ENCODE peak calls at places on chromosomes 12 and 14, in ten cellular contexts. One of them, this sample, is unnamed.

GRCh38 chr12:57844725-57845477 is 1.6 kb downstream of the CTDSP2 start:
- DNase-seq in cardiac fibroblast: peak; percentile 95
- DNase-seq in left ventricle myocardium inferior: peak; percentile 70
- DNase-seq in neural crest cell: no peak
- DNase-seq in cardiac muscle cell: peak; percentile 92
- DNase-seq in lung: peak; percentile 74
- DNase-seq in PC-9: peak; percentile 28
- DNase-seq in BE2C: peak; percentile 64
- DNase-seq in hepatocyte: peak; percentile 71
- DNase-seq in mucosa of descending colon: peak; percentile 78
- DNase-seq in this sample: peak; percentile 50

GRCh38 chr12:3441435-3441834 is 49.6 kb upstream of the PRMT8 start:
- DNase-seq in cardiac fibroblast: no peak
- DNase-seq in left ventricle myocardium inferior: no peak
- DNase-seq in neural crest cell: no peak
- DNase-seq in cardiac muscle cell: no peak
- DNase-seq in lung: no peak
- DNase-seq in PC-9: no peak
- DNase-seq in BE2C: no peak
- DNase-seq in hepatocyte: no peak
- DNase-seq in mucosa of descending colon: no peak
- DNase-seq in this sample: no peak

GRCh38 chr14:64786296-64787149 is 82.3 kb downstream of the PLEKHG3 start:
- DNase-seq in cardiac fibroblast: peak; percentile 67
- DNase-seq in left ventricle myocardium inferior: no peak
- DNase-seq in neural crest cell: no peak
- DNase-seq in cardiac muscle cell: peak; percentile 61
- DNase-seq in lung: no peak
- DNase-seq in PC-9: no peak
- DNase-seq in BE2C: no peak
- DNase-seq in hepatocyte: no peak
- DNase-seq in mucosa of descending colon: no peak
- DNase-seq in this sample: no peak

GRCh38 chr12:88957358-88957757 is 377.1 kb upstream of the KITLG start:
- DNase-seq in cardiac fibroblast: no peak
- DNase-seq in left ventricle myocardium inferior: no peak
- DNase-seq in neural crest cell: no peak
- DNase-seq in cardiac muscle cell: no peak
- DNase-seq in lung: no peak
- DNase-seq in PC-9: no peak
- DNase-seq in BE2C: peak; percentile 22
- DNase-seq in hepatocyte: no peak
- DNase-seq in mucosa of descending colon: no peak
- DNase-seq in this sample: no peak

GRCh38 chr14:68285421-68286179 is 466.0 kb downstream of the RAD51B start:
- DNase-seq in cardiac fibroblast: no peak
- DNase-seq in left ventricle myocardium inferior: no peak
- DNase-seq in neural crest cell: no peak
- DNase-seq in cardiac muscle cell: peak; percentile 58
- DNase-seq in lung: no peak
- DNase-seq in PC-9: no peak
- DNase-seq in BE2C: no peak
- DNase-seq in hepatocyte: no peak
- DNase-seq in mucosa of descending colon: no peak
- DNase-seq in this sample: no peak

GRCh38 chr14:96304956-96305355 is 48.9 kb downstream of the BDKRB1 start:
- DNase-seq in cardiac fibroblast: no peak
- DNase-seq in left ventricle myocardium inferior: no peak
- DNase-seq in neural crest cell: peak; percentile 11
- DNase-seq in cardiac muscle cell: no peak
- DNase-seq in lung: no peak
- DNase-seq in PC-9: no peak
- DNase-seq in BE2C: peak; percentile 38
- DNase-seq in hepatocyte: no peak
- DNase-seq in mucosa of descending colon: no peak
- DNase-seq in this sample: peak; percentile 6

GRCh38 chr14:86683525-86683924 is 1153.6 kb downstream of the FLRT2 start:
- DNase-seq in cardiac fibroblast: no peak
- DNase-seq in left ventricle myocardium inferior: no peak
- DNase-seq in neural crest cell: no peak
- DNase-seq in cardiac muscle cell: no peak
- DNase-seq in lung: no peak
- DNase-seq in PC-9: no peak
- DNase-seq in BE2C: no peak
- DNase-seq in hepatocyte: no peak
- DNase-seq in mucosa of descending colon: no peak
- DNase-seq in this sample: no peak

GRCh38 chr14:75738192-75738591 is 77.1 kb downstream of the TTLL5 start:
- DNase-seq in cardiac fibroblast: peak; percentile 42
- DNase-seq in left ventricle myocardium inferior: no peak
- DNase-seq in neural crest cell: no peak
- DNase-seq in cardiac muscle cell: peak; percentile 60
- DNase-seq in lung: no peak
- DNase-seq in PC-9: no peak
- DNase-seq in BE2C: no peak
- DNase-seq in hepatocyte: no peak
- DNase-seq in mucosa of descending colon: no peak
- DNase-seq in this sample: no peak

GRCh38 chr14:95862243-95862642 is 14.4 kb upstream of the TUNAR start:
- DNase-seq in cardiac fibroblast: no peak
- DNase-seq in left ventricle myocardium inferior: no peak
- DNase-seq in neural crest cell: no peak
- DNase-seq in cardiac muscle cell: no peak
- DNase-seq in lung: no peak
- DNase-seq in PC-9: no peak
- DNase-seq in BE2C: no peak
- DNase-seq in hepatocyte: peak; percentile 47
- DNase-seq in mucosa of descending colon: no peak
- DNase-seq in this sample: no peak

GRCh38 chr14:29419736-29420135 is 507.9 kb downstream of the PRKD1 start:
- DNase-seq in cardiac fibroblast: no peak
- DNase-seq in left ventricle myocardium inferior: no peak
- DNase-seq in neural crest cell: no peak
- DNase-seq in cardiac muscle cell: no peak
- DNase-seq in lung: no peak
- DNase-seq in PC-9: no peak
- DNase-seq in BE2C: no peak
- DNase-seq in hepatocyte: no peak
- DNase-seq in mucosa of descending colon: no peak
- DNase-seq in this sample: no peak

GRCh38 chr14:29426083-29426482 is 501.6 kb downstream of the PRKD1 start:
- DNase-seq in cardiac fibroblast: no peak
- DNase-seq in left ventricle myocardium inferior: no peak
- DNase-seq in neural crest cell: no peak
- DNase-seq in cardiac muscle cell: no peak
- DNase-seq in lung: no peak
- DNase-seq in PC-9: no peak
- DNase-seq in BE2C: no peak
- DNase-seq in hepatocyte: no peak
- DNase-seq in mucosa of descending colon: no peak
- DNase-seq in this sample: no peak

DNA sequence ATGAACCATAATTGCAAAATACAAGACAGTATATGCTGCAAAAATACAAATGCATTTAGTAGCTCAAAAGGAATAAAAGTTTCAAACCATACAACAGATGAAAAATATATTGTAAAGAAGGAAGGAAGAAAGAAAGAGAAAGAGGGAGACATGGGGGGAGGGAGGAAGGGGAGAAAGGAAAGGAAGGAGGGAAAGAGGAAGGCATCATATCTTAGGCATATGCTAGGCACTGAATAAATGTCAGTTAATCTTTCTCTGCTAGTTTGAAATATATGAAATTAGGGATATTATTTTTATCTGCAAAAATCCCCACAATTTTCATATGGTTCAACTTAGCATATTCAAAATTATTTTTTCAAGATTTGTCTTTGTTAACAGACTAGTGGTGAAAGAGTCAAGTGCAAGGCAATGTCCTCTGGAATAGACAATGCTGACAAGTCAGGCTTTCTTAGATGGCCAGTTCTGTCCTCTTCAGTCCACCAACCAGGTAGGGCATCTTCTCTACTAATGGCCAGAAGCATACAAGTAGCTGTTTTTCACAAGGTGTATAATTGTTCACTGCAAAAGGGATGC is 506.4 kb downstream of the PRKD1 start:
- DNase-seq in cardiac fibroblast: no peak
- DNase-seq in left ventricle myocardium inferior: no peak
- DNase-seq in neural crest cell: no peak
- DNase-seq in cardiac muscle cell: no peak
- DNase-seq in lung: no peak
- DNase-seq in PC-9: no peak
- DNase-seq in BE2C: no peak
- DNase-seq in hepatocyte: no peak
- DNase-seq in mucosa of descending colon: no peak
- DNase-seq in this sample: no peak
- TF ChIP-seq CTCF in cardiac fibroblast: no peak
- TF ChIP-seq CTCF in left ventricle myocardium inferior: no peak
- TF ChIP-seq CTCF in neural crest cell: peak; percentile 32
- TF ChIP-seq CTCF in cardiac muscle cell: no peak
- TF ChIP-seq CTCF in lung: no peak
- TF ChIP-seq CTCF in PC-9: no peak
- TF ChIP-seq CTCF in BE2C: no peak
- TF ChIP-seq CTCF in hepatocyte: no peak
- TF ChIP-seq CTCF in mucosa of descending colon: no peak
- TF ChIP-seq CTCF in this sample: no peak

DNA sequence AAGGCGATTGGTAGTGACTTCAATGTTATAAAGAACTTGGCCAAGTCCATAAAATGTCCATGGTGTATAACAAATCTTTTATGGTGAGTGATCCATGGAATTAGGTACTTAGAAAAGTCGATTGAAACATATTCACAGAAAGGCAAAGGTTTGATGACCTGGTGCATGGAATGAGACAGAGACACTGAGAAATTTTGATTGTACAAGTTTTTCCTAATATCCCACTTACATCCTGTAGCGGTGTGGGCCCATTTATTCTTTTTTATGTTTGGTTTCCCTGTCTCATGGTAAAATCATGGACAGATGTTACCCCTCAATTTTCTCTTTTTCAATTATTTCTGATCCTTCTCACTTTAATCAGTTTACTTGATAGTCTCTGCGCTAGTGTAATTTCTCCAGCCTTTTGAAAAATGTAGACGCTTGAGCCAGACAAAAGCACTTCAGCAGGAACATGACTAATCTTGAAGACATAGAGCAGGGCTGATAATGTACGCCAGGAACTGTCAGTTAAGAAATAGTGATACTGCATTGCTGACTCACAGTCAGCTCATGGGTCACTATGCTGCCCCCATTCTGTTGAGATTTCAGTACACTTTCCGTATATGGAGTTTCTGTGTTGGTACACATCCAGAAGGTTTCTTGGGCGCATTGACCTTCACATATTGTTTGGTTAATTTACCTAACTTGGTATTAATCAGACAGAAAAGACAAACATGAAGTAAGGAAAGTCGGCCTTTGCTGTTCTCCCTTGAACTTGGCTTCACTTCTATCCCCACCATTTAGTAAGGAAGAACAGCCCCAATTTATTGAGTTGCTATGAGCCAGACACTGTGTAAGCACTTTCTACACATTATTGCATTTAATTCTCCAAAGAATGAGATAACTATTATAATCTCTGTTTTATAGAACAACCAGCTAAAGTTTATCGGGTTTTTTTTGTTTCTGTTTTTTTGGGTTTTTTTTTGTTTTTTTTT is 841.7 kb downstream of the DIO2 start:
- DNase-seq in cardiac fibroblast: peak; percentile 95
- DNase-seq in left ventricle myocardium inferior: no peak
- DNase-seq in neural crest cell: no peak
- DNase-seq in cardiac muscle cell: peak; percentile 95
- DNase-seq in lung: no peak
- DNase-seq in PC-9: no peak
- DNase-seq in BE2C: no peak
- DNase-seq in hepatocyte: peak; percentile 72
- DNase-seq in mucosa of descending colon: no peak
- DNase-seq in this sample: no peak
- TF ChIP-seq CTCF in cardiac fibroblast: peak; percentile 16
- TF ChIP-seq CTCF in left ventricle myocardium inferior: no peak
- TF ChIP-seq CTCF in neural crest cell: no peak
- TF ChIP-seq CTCF in cardiac muscle cell: peak; percentile 17
- TF ChIP-seq CTCF in lung: no peak
- TF ChIP-seq CTCF in PC-9: no peak
- TF ChIP-seq CTCF in BE2C: no peak
- TF ChIP-seq CTCF in hepatocyte: no peak
- TF ChIP-seq CTCF in mucosa of descending colon: no peak
- TF ChIP-seq CTCF in this sample: no peak

GRCh38 chr12:61357496-61357895 is 902.7 kb upstream of the USP15 start:
- DNase-seq in cardiac fibroblast: no peak
- DNase-seq in left ventricle myocardium inferior: no peak
- DNase-seq in neural crest cell: no peak
- DNase-seq in cardiac muscle cell: no peak
- DNase-seq in lung: no peak
- DNase-seq in PC-9: no peak
- DNase-seq in BE2C: no peak
- DNase-seq in hepatocyte: no peak
- DNase-seq in mucosa of descending colon: no peak
- DNase-seq in this sample: no peak
- TF ChIP-seq CTCF in cardiac fibroblast: no peak
- TF ChIP-seq CTCF in left ventricle myocardium inferior: no peak
- TF ChIP-seq CTCF in neural crest cell: no peak
- TF ChIP-seq CTCF in cardiac muscle cell: no peak
- TF ChIP-seq CTCF in lung: no peak
- TF ChIP-seq CTCF in PC-9: no peak
- TF ChIP-seq CTCF in BE2C: no peak
- TF ChIP-seq CTCF in hepatocyte: no peak
- TF ChIP-seq CTCF in mucosa of descending colon: no peak
- TF ChIP-seq CTCF in this sample: no peak

GRCh38 chr12:9626821-9627220 is 19.1 kb upstream of the KLRB1 start:
- DNase-seq in cardiac fibroblast: no peak
- DNase-seq in left ventricle myocardium inferior: no peak
- DNase-seq in neural crest cell: no peak
- DNase-seq in cardiac muscle cell: no peak
- DNase-seq in lung: no peak
- DNase-seq in PC-9: no peak
- DNase-seq in BE2C: no peak
- DNase-seq in hepatocyte: no peak
- DNase-seq in mucosa of descending colon: no peak
- DNase-seq in this sample: no peak

GRCh38 chr12:9619411-9620179 is 11.9 kb upstream of the KLRB1 start:
- DNase-seq in cardiac fibroblast: no peak
- DNase-seq in left ventricle myocardium inferior: no peak
- DNase-seq in neural crest cell: no peak
- DNase-seq in cardiac muscle cell: no peak
- DNase-seq in lung: no peak
- DNase-seq in PC-9: no peak
- DNase-seq in BE2C: no peak
- DNase-seq in hepatocyte: no peak
- DNase-seq in mucosa of descending colon: no peak
- DNase-seq in this sample: no peak

GRCh38 chr12:9626291-9626690 is 18.6 kb upstream of the KLRB1 start:
- DNase-seq in cardiac fibroblast: no peak
- DNase-seq in left ventricle myocardium inferior: no peak
- DNase-seq in neural crest cell: no peak
- DNase-seq in cardiac muscle cell: no peak
- DNase-seq in lung: no peak
- DNase-seq in PC-9: no peak
- DNase-seq in BE2C: no peak
- DNase-seq in hepatocyte: no peak
- DNase-seq in mucosa of descending colon: no peak
- DNase-seq in this sample: no peak

DNA sequence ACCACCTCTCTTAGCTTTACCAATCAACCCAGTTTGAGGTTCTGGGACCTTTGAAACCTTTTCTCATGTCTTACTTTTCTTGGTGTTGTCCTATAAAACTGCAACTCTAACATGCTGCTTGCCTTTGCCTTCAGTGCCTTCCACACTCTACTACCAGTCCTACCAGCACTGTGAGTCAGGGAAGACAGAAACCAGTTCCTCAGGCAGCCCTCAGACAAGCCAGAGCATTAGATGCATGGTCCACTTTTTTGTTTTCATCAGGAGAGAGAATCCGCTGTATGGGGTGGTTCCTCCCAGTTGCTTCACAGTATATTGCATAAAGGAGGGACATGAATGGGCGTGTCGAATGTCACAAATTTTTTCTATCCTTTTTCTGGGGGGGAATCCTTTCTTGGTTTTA is 17.3 kb upstream of the KLRB1 start:
- DNase-seq in cardiac fibroblast: no peak
- DNase-seq in left ventricle myocardium inferior: no peak
- DNase-seq in neural crest cell: no peak
- DNase-seq in cardiac muscle cell: no peak
- DNase-seq in lung: no peak
- DNase-seq in PC-9: no peak
- DNase-seq in BE2C: no peak
- DNase-seq in hepatocyte: no peak
- DNase-seq in mucosa of descending colon: no peak
- DNase-seq in this sample: no peak
- TF ChIP-seq CTCF in cardiac fibroblast: no peak
- TF ChIP-seq CTCF in left ventricle myocardium inferior: no peak
- TF ChIP-seq CTCF in neural crest cell: no peak
- TF ChIP-seq CTCF in cardiac muscle cell: no peak
- TF ChIP-seq CTCF in lung: no peak
- TF ChIP-seq CTCF in PC-9: no peak
- TF ChIP-seq CTCF in BE2C: no peak
- TF ChIP-seq CTCF in hepatocyte: no peak
- TF ChIP-seq CTCF in mucosa of descending colon: no peak
- TF ChIP-seq CTCF in this sample: no peak